ENCODE peak calls at places on chromosomes 7 and 10, in six cellular contexts. Z is HCT116, J is K562, W is GM12878, P is H1, U is HepG2. N is an unnamed sample.

GRCh38 chr10:74822583-74823089 is 3.8 kb upstream of the KAT6B start:
- DNase-seq in U (no peak), P (no peak), W (no peak), J (no peak), Z (no peak), N (no peak)

GRCh38 chr10:43953672-43954071 is 305.0 kb upstream of the ZNF32 start:
- DNase-seq in J (no peak), U (no peak), W (no peak), Z (no peak), P (no peak), N (no peak)

GRCh38 chr7:76222839-76223238 is 21.1 kb downstream of the SRRM3 start:
- DNase-seq in W (no peak), Z (no peak), P (no peak), U (no peak), J (no peak), N (no peak)

GRCh38 chr10:132420469-132421376 is 23.7 kb downstream of the PWWP2B start:
- DNase-seq in J (peak; percentile 67), P (no peak), Z (no peak), U (peak; percentile 18), W (no peak), N (no peak)

GRCh38 chr10:132678436-132679216 is 107.3 kb downstream of the NKX6-2 start:
- DNase-seq in J (no peak), W (no peak), U (no peak), P (no peak), Z (no peak), N (no peak)

GRCh38 chr7:137975223-137975622 is 26.7 kb downstream of the CREB3L2 start:
- DNase-seq in U (no peak), J (no peak), Z (no peak), P (no peak), W (no peak), N (no peak)

GRCh38 chr7:65731562-65732035 is 141.3 kb upstream of the VKORC1L1 start:
- DNase-seq in W (no peak), U (no peak), J (peak; percentile 50), P (peak; percentile 78), Z (no peak), N (peak; percentile 61)

GRCh38 chr7:53306846-53307245 is 271.4 kb downstream of the POM121L12 start:
- DNase-seq in P (no peak), J (no peak), W (no peak), U (no peak), Z (no peak), N (no peak)

GRCh38 chr10:6120691-6121090 is 31.9 kb downstream of the RBM17 start:
- DNase-seq in P (no peak), W (no peak), J (no peak), U (no peak), Z (no peak), N (no peak)

DNA sequence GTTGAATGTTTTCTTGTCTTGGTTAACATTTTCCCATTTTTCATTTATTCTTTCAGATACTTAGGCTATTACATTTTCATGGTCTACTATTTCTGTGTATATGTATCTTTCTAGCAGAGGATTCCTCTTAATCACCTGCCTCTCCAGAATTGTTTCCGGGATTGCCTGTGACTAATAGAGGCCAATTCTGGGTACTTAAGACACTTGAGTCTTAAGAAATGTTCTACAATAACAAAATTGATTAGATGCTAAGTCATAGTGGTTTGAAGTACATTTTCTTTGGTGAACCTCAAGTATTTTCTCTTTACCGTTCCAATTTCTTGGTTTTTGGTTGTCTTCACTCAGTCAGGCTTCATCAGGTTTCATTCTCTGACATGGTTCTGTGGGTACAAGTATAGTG is 26.4 kb downstream of the BBS9 start:
- DNase-seq in J (no peak), Z (no peak), U (no peak), P (no peak), W (no peak), N (no peak)
- TF ChIP-seq ZNF274 in J (no peak), Z (no peak), U (no peak), P (no peak), W (no peak), N (no peak)

GRCh38 chr10:119421887-119422684 is 120.4 kb downstream of the RGS10 start:
- DNase-seq in P (no peak), J (no peak), U (no peak), W (no peak), Z (no peak), N (no peak)
- TF ChIP-seq ZNF274 in P (no peak), J (no peak), U (no peak), W (no peak), Z (no peak), N (no peak)

DNA sequence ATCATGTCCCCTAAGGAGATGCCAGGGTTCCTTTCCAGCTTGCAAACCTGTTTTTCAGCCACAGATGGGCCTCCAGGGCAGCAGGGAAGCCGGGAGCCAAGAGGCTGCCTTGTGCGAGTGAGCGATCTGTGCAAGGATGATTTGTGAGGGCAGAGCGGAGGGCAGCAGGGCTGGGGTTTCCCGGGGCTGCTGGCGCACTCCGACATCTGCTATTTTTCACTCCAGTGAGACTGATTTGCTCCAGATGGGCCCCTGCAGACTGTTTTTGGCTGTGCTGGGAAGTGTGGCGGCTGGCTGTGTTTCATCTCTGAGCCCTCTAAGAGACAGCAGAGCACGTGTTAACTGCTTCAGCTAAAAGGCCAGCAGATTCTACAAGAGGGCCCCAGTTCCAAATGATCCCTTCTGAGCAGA is 466.2 kb downstream of the TYW1 start:
- DNase-seq in P (no peak), W (no peak), U (no peak), J (no peak), Z (no peak), N (no peak)
- TF ChIP-seq ZNF274 in P (no peak), W (no peak), U (no peak), J (no peak), Z (no peak), N (no peak)

GRCh38 chr7:81516898-81517297 is 252.9 kb downstream of the HGF start:
- DNase-seq in U (no peak), P (no peak), Z (no peak), J (no peak), W (no peak), N (no peak)

GRCh38 chr7:81515009-81515408 is 254.8 kb downstream of the HGF start:
- DNase-seq in W (no peak), J (no peak), U (no peak), P (no peak), Z (no peak), N (no peak)

GRCh38 chr7:81514546-81514945 is 255.3 kb downstream of the HGF start:
- DNase-seq in P (no peak), U (no peak), W (no peak), J (no peak), Z (no peak), N (no peak)

DNA sequence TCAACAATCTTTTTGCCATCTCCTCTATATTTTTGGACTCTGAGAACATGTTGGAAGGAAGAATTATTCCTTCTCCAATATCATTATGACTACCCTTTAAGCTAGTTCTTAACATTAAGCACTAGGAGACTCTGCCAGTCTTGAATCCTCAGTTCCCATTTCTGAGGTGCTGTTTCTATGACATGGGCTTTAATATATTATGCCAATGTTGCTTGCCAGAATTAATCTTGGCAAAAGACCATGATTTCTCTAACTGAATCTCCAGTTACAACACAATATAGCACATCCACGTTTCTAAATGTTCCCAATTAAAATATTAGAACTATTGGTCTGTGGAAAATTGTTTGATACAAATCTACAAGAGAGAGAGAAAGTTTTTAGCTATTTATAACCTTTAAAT is 250.0 kb downstream of the HGF start:
- DNase-seq in W (no peak), Z (no peak), U (no peak), P (no peak), J (no peak), N (no peak)
- TF ChIP-seq ZNF274 in W (no peak), Z (no peak), U (no peak), P (no peak), J (no peak), N (no peak)

GRCh38 chr7:142405122-142405765 is 147.4 kb upstream of the PRSS58 start:
- DNase-seq in P (no peak), J (no peak), W (no peak), Z (no peak), U (no peak), N (no peak)
- TF ChIP-seq ZNF274 in P (no peak), J (no peak), W (no peak), Z (no peak), U (no peak), N (no peak)

GRCh38 chr10:126373982-126374381 is 14.3 kb downstream of the ADAM12 start:
- DNase-seq in Z (no peak), P (no peak), U (no peak), W (no peak), J (no peak), N (no peak)

GRCh38 chr10:126375299-126375698 is 13.0 kb downstream of the ADAM12 start:
- DNase-seq in P (no peak), U (no peak), J (no peak), W (no peak), Z (no peak), N (no peak)

GRCh38 chr10:126373137-126373536 is 15.1 kb downstream of the ADAM12 start:
- DNase-seq in J (no peak), P (no peak), U (no peak), Z (no peak), W (no peak), N (no peak)

GRCh38 chr10:126375926-126376554 is 12.2 kb downstream of the ADAM12 start:
- DNase-seq in P (no peak), Z (no peak), J (no peak), U (no peak), W (no peak), N (no peak)

DNA sequence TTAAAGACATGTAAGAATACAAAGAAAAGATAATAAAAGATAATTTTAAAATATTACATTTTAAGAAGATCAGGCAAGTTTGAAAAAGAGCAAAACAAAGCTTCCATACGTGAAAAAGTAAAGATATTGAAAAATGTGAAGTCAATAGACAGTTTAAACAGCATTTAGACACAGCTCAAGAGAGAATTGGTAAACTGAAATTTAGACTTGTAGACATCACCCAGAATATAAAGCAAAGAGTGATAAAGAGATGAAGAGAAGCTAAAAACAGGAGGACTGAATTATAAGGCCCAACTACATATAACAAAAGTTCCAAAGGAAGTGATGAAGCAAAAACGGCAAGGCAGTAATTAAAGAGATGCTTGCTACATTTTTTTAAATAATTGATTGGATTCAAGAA is 13.8 kb downstream of the ADAM12 start:
- DNase-seq in J (no peak), W (no peak), Z (no peak), P (no peak), U (no peak), N (no peak)
- TF ChIP-seq ZNF274 in J (no peak), W (no peak), Z (no peak), P (no peak), U (no peak), N (no peak)

GRCh38 chr10:100141446-100142087 is 44.3 kb downstream of the ERLIN1 start:
- DNase-seq in J (no peak), P (no peak), Z (no peak), U (no peak), W (no peak), N (no peak)

GRCh38 chr10:100143756-100144155 is 42.1 kb downstream of the ERLIN1 start:
- DNase-seq in J (no peak), Z (no peak), P (no peak), U (no peak), W (no peak), N (no peak)

GRCh38 chr10:100138921-100139496 is 46.8 kb downstream of the ERLIN1 start:
- DNase-seq in P (no peak), Z (no peak), J (no peak), W (no peak), U (no peak), N (no peak)

GRCh38 chr10:100140070-100140469 is 45.8 kb downstream of the ERLIN1 start:
- DNase-seq in P (no peak), J (no peak), W (no peak), Z (no peak), U (no peak), N (no peak)
- TF ChIP-seq ZNF274 in P (no peak), J (no peak), W (no peak), Z (no peak), U (no peak), N (no peak)

GRCh38 chr10:129707406-129708388 is 240.7 kb downstream of the MGMT start:
- DNase-seq in Z (no peak), J (no peak), W (no peak), P (no peak), U (no peak), N (no peak)
- TF ChIP-seq ZNF274 in Z (no peak), J (no peak), W (no peak), P (no peak), U (no peak), N (no peak)

N was measured in NT2/D1.